ENCODE peak calls at places on chromosome 3, in five cellular contexts. X is Ammon's horn, R is aorta, L is GM03348, O is fibroblast of pulmonary artery. P is an unnamed sample.

GRCh38 chr3:69051796-69052566 is at the start of gene TMF1:
- DNase-seq in X (peak), R (peak), L (peak), O (peak), P (no peak)

GRCh38 chr3:13338996-13339395 is 81.1 kb downstream of the NUP210 start:
- DNase-seq in X (no peak), R (no peak), L (no peak), O (no peak), P (no peak)

GRCh38 chr3:124797426-124797945 is 67.2 kb downstream of the UMPS start:
- DNase-seq in X (no peak), R (no peak), L (no peak), O (no peak), P (no peak)

GRCh38 chr3:194638991-194639605 is 5.9 kb upstream of the TMEM44 start:
- DNase-seq in X (no peak), R (no peak), L (no peak), O (no peak), P (no peak)

GRCh38 chr3:33063651-33064051 is 33.3 kb downstream of the GLB1 start:
- DNase-seq in X (no peak), R (no peak), L (peak), O (peak), P (peak)

GRCh38 chr3:5017953-5018531 is 38.8 kb downstream of the BHLHE40 start:
- DNase-seq in X (peak), R (peak), L (peak), O (peak), P (no peak)

GRCh38 chr3:194720048-194720447 is 34.4 kb downstream of the FAM43A start:
- DNase-seq in X (no peak), R (no peak), L (no peak), O (no peak), P (no peak)

GRCh38 chr3:50523170-50523865 is 19.9 kb upstream of the CACNA2D2 start:
- DNase-seq in X (no peak), R (no peak), L (no peak), O (no peak), P (no peak)

GRCh38 chr3:177725165-177725564 is 527.9 kb upstream of the TBL1XR1 start:
- DNase-seq in X (peak), R (no peak), L (no peak), O (no peak), P (no peak)

GRCh38 chr3:172106989-172107388 is 67.6 kb downstream of the FNDC3B start:
- DNase-seq in X (peak), R (peak), L (no peak), O (no peak), P (peak)

GRCh38 chr3:149299938-149300791 is 33.3 kb downstream of the TM4SF18 start:
- DNase-seq in X (no peak), R (no peak), L (peak), O (peak), P (no peak)

GRCh38 chr3:170107926-170108325 is 70.1 kb downstream of the GPR160 start:
- DNase-seq in X (no peak), R (no peak), L (peak), O (peak), P (no peak)

GRCh38 chr3:140896997-140897396 is 44.6 kb upstream of the SLC25A36 start:
- DNase-seq in X (no peak), R (no peak), L (no peak), O (no peak), P (no peak)

GRCh38 chr3:133404925-133405324 is 5.1 kb downstream of the BFSP2 start:
- DNase-seq in X (no peak), R (no peak), L (no peak), O (no peak), P (no peak)

GRCh38 chr3:184154909-184155643 is at the start of gene DVL3:
- DNase-seq in X (peak), R (peak), L (peak), O (peak), P (peak)

GRCh38 chr3:124282751-124283643 is 291.1 kb upstream of the ROPN1 start:
- DNase-seq in X (no peak), R (peak), L (peak), O (peak), P (no peak)

GRCh38 chr3:48598323-48599076 is 3.4 kb upstream of the COL7A1 start:
- DNase-seq in X (no peak), R (peak), L (peak), O (peak), P (no peak)

GRCh38 chr3:172247525-172248274 is 200.6 kb downstream of the GHSR start:
- DNase-seq in X (no peak), R (no peak), L (no peak), O (no peak), P (no peak)

GRCh38 chr3:171700653-171701052 is 109.6 kb downstream of the PLD1 start:
- DNase-seq in X (no peak), R (no peak), L (no peak), O (no peak), P (no peak)

GRCh38 chr3:8482960-8483665 is 18.5 kb upstream of the LMCD1 start:
- DNase-seq in X (peak), R (peak), L (peak), O (peak), P (no peak)

GRCh38 chr3:114451561-114452018 is 157.8 kb downstream of the TIGIT start:
- DNase-seq in X (peak), R (peak), L (no peak), O (peak), P (no peak)

GRCh38 chr3:4742359-4742758 is 236.9 kb upstream of the BHLHE40 start:
- DNase-seq in X (no peak), R (no peak), L (no peak), O (no peak), P (no peak)